ENCODE peak calls at places on chromosomes 16 and 17, in seven cellular contexts. One of them, this sample, is unnamed.

GRCh38 chr16:88962478-88963152 is 14.4 kb downstream of the CBFA2T3 start:
- DNase-seq in DND-41: peak; percentile 82
- DNase-seq in uterus: no peak
- DNase-seq in tibial nerve: no peak
- DNase-seq in mucosa of descending colon: no peak
- DNase-seq in thoracic aorta: no peak
- DNase-seq in A549: no peak
- DNase-seq in this sample: no peak

GRCh38 chr16:80682435-80683070 is 121.8 kb downstream of the CDYL2 start:
- DNase-seq in DND-41: no peak
- DNase-seq in uterus: no peak
- DNase-seq in tibial nerve: no peak
- DNase-seq in mucosa of descending colon: no peak
- DNase-seq in thoracic aorta: no peak
- DNase-seq in A549: no peak
- DNase-seq in this sample: peak; percentile 57

GRCh38 chr17:80961931-80962330 is 29.7 kb upstream of the CHMP6 start:
- DNase-seq in DND-41: no peak
- DNase-seq in uterus: no peak
- DNase-seq in tibial nerve: no peak
- DNase-seq in mucosa of descending colon: no peak
- DNase-seq in thoracic aorta: no peak
- DNase-seq in A549: no peak
- DNase-seq in this sample: no peak

GRCh38 chr16:21619765-21620462 is 20.5 kb downstream of the METTL9 start:
- DNase-seq in DND-41: no peak
- DNase-seq in uterus: no peak
- DNase-seq in tibial nerve: no peak
- DNase-seq in mucosa of descending colon: no peak
- DNase-seq in thoracic aorta: no peak
- DNase-seq in A549: no peak
- DNase-seq in this sample: no peak

GRCh38 chr16:19717319-19717718 is 708 bp downstream of the KNOP1 start:
- DNase-seq in DND-41: peak; percentile 9
- DNase-seq in uterus: no peak
- DNase-seq in tibial nerve: no peak
- DNase-seq in mucosa of descending colon: no peak
- DNase-seq in thoracic aorta: no peak
- DNase-seq in A549: no peak
- DNase-seq in this sample: peak; percentile 13

GRCh38 chr17:40404003-40404402 is 13.7 kb downstream of the TOP2A start:
- DNase-seq in DND-41: no peak
- DNase-seq in uterus: no peak
- DNase-seq in tibial nerve: no peak
- DNase-seq in mucosa of descending colon: no peak
- DNase-seq in thoracic aorta: no peak
- DNase-seq in A549: no peak
- DNase-seq in this sample: no peak

GRCh38 chr17:42409467-42410351 is 13.3 kb downstream of the CAVIN1 start:
- DNase-seq in DND-41: no peak
- DNase-seq in uterus: peak; percentile 89
- DNase-seq in tibial nerve: peak; percentile 76
- DNase-seq in mucosa of descending colon: peak; percentile 25
- DNase-seq in thoracic aorta: peak; percentile 73
- DNase-seq in A549: peak; percentile 89
- DNase-seq in this sample: peak; percentile 95

GRCh38 chr16:53504665-53505064 is 1.7 kb upstream of the AKTIP start:
- DNase-seq in DND-41: no peak
- DNase-seq in uterus: peak; percentile 40
- DNase-seq in tibial nerve: no peak
- DNase-seq in mucosa of descending colon: no peak
- DNase-seq in thoracic aorta: no peak
- DNase-seq in A549: no peak
- DNase-seq in this sample: peak; percentile 83

GRCh38 chr16:23420011-23420410 is 33.0 kb downstream of the COG7 start:
- DNase-seq in DND-41: no peak
- DNase-seq in uterus: no peak
- DNase-seq in tibial nerve: no peak
- DNase-seq in mucosa of descending colon: no peak
- DNase-seq in thoracic aorta: no peak
- DNase-seq in A549: no peak
- DNase-seq in this sample: no peak

GRCh38 chr17:41474863-41475262 is 6.1 kb downstream of the KRT35 start:
- DNase-seq in DND-41: no peak
- DNase-seq in uterus: no peak
- DNase-seq in tibial nerve: no peak
- DNase-seq in mucosa of descending colon: no peak
- DNase-seq in thoracic aorta: no peak
- DNase-seq in A549: no peak
- DNase-seq in this sample: no peak

GRCh38 chr17:39704821-39705551 is 5.1 kb downstream of the ERBB2 start:
- DNase-seq in DND-41: no peak
- DNase-seq in uterus: no peak
- DNase-seq in tibial nerve: no peak
- DNase-seq in mucosa of descending colon: peak; percentile 50
- DNase-seq in thoracic aorta: peak; percentile 30
- DNase-seq in A549: peak; percentile 40
- DNase-seq in this sample: peak; percentile 17

GRCh38 chr17:77143306-77143705 is 2.5 kb downstream of the SEC14L1 start:
- DNase-seq in DND-41: no peak
- DNase-seq in uterus: no peak
- DNase-seq in tibial nerve: no peak
- DNase-seq in mucosa of descending colon: no peak
- DNase-seq in thoracic aorta: no peak
- DNase-seq in A549: no peak
- DNase-seq in this sample: no peak

GRCh38 chr17:10807704-10808128 is 3.8 kb upstream of the TMEM238L start:
- DNase-seq in DND-41: no peak
- DNase-seq in uterus: no peak
- DNase-seq in tibial nerve: no peak
- DNase-seq in mucosa of descending colon: no peak
- DNase-seq in thoracic aorta: no peak
- DNase-seq in A549: peak; percentile 19
- DNase-seq in this sample: no peak

GRCh38 chr17:348692-349425 is 3.7 kb downstream of the RPH3AL start:
- DNase-seq in DND-41: no peak
- DNase-seq in uterus: peak; percentile 55
- DNase-seq in tibial nerve: peak; percentile 70
- DNase-seq in mucosa of descending colon: peak; percentile 75
- DNase-seq in thoracic aorta: no peak
- DNase-seq in A549: peak; percentile 93
- DNase-seq in this sample: peak; percentile 13

GRCh38 chr17:19706791-19707727 is 9.3 kb downstream of the SLC47A2 start:
- DNase-seq in DND-41: no peak
- DNase-seq in uterus: no peak
- DNase-seq in tibial nerve: no peak
- DNase-seq in mucosa of descending colon: no peak
- DNase-seq in thoracic aorta: no peak
- DNase-seq in A549: no peak
- DNase-seq in this sample: no peak

GRCh38 chr17:18230288-18231141 is 5.1 kb downstream of the LLGL1 start:
- DNase-seq in DND-41: no peak
- DNase-seq in uterus: no peak
- DNase-seq in tibial nerve: no peak
- DNase-seq in mucosa of descending colon: no peak
- DNase-seq in thoracic aorta: no peak
- DNase-seq in A549: no peak
- DNase-seq in this sample: no peak

GRCh38 chr16:85752511-85753420 is 1.9 kb upstream of the C16orf74 start:
- DNase-seq in DND-41: no peak
- DNase-seq in uterus: peak; percentile 52
- DNase-seq in tibial nerve: no peak
- DNase-seq in mucosa of descending colon: peak; percentile 58
- DNase-seq in thoracic aorta: no peak
- DNase-seq in A549: no peak
- DNase-seq in this sample: no peak

GRCh38 chr17:17063546-17064122 is 21.4 kb downstream of the MPRIP start:
- DNase-seq in DND-41: no peak
- DNase-seq in uterus: no peak
- DNase-seq in tibial nerve: peak; percentile 64
- DNase-seq in mucosa of descending colon: peak; percentile 47
- DNase-seq in thoracic aorta: no peak
- DNase-seq in A549: peak; percentile 56
- DNase-seq in this sample: no peak

GRCh38 chr16:70688266-70688742 is 2.5 kb upstream of the MTSS2 start:
- DNase-seq in DND-41: no peak
- DNase-seq in uterus: peak; percentile 80
- DNase-seq in tibial nerve: peak; percentile 43
- DNase-seq in mucosa of descending colon: peak; percentile 67
- DNase-seq in thoracic aorta: no peak
- DNase-seq in A549: no peak
- DNase-seq in this sample: peak; percentile 22

GRCh38 chr16:70402916-70403659 is 35.8 kb downstream of the ST3GAL2 start:
- DNase-seq in DND-41: no peak
- DNase-seq in uterus: no peak
- DNase-seq in tibial nerve: no peak
- DNase-seq in mucosa of descending colon: no peak
- DNase-seq in thoracic aorta: no peak
- DNase-seq in A549: no peak
- DNase-seq in this sample: peak; percentile 63

GRCh38 chr16:685967-686366 is 1.8 kb upstream of the JMJD8 start:
- DNase-seq in DND-41: no peak
- DNase-seq in uterus: no peak
- DNase-seq in tibial nerve: no peak
- DNase-seq in mucosa of descending colon: peak; percentile 78
- DNase-seq in thoracic aorta: no peak
- DNase-seq in A549: peak; percentile 81
- DNase-seq in this sample: peak; percentile 54

GRCh38 chr16:30767767-30768465 is 5.8 kb downstream of the RNF40 start:
- DNase-seq in DND-41: no peak
- DNase-seq in uterus: no peak
- DNase-seq in tibial nerve: no peak
- DNase-seq in mucosa of descending colon: peak; percentile 20
- DNase-seq in thoracic aorta: no peak
- DNase-seq in A549: no peak
- DNase-seq in this sample: no peak

GRCh38 chr17:14933676-14934075 is 331.4 kb downstream of the PMP22 start:
- DNase-seq in DND-41: no peak
- DNase-seq in uterus: no peak
- DNase-seq in tibial nerve: no peak
- DNase-seq in mucosa of descending colon: no peak
- DNase-seq in thoracic aorta: no peak
- DNase-seq in A549: no peak
- DNase-seq in this sample: no peak

GRCh38 chr17:5422505-5422904 is 2.5 kb downstream of the RPAIN start:
- DNase-seq in DND-41: no peak
- DNase-seq in uterus: no peak
- DNase-seq in tibial nerve: no peak
- DNase-seq in mucosa of descending colon: no peak
- DNase-seq in thoracic aorta: no peak
- DNase-seq in A549: peak; percentile 58
- DNase-seq in this sample: peak; percentile 81

GRCh38 chr17:34580685-34581445 is 1.5 kb downstream of the TMEM132E start:
- DNase-seq in DND-41: no peak
- DNase-seq in uterus: no peak
- DNase-seq in tibial nerve: no peak
- DNase-seq in mucosa of descending colon: no peak
- DNase-seq in thoracic aorta: no peak
- DNase-seq in A549: no peak
- DNase-seq in this sample: no peak

GRCh38 chr17:78147315-78147998 is 1.3 kb downstream of the C17orf99 start:
- DNase-seq in DND-41: no peak
- DNase-seq in uterus: no peak
- DNase-seq in tibial nerve: no peak
- DNase-seq in mucosa of descending colon: peak; percentile 64
- DNase-seq in thoracic aorta: no peak
- DNase-seq in A549: no peak
- DNase-seq in this sample: no peak
- H3K4me3 ChIP-seq in DND-41: no peak overlapping the region
- H3K4me3 ChIP-seq in uterus: no peak overlapping the region
- H3K4me3 ChIP-seq in tibial nerve: no peak overlapping the region
- H3K4me3 ChIP-seq in mucosa of descending colon: no peak overlapping the region
- H3K4me3 ChIP-seq in thoracic aorta: no peak overlapping the region
- H3K4me3 ChIP-seq in A549: no peak overlapping the region
- H3K4me3 ChIP-seq in this sample: no peak overlapping the region

DNA sequence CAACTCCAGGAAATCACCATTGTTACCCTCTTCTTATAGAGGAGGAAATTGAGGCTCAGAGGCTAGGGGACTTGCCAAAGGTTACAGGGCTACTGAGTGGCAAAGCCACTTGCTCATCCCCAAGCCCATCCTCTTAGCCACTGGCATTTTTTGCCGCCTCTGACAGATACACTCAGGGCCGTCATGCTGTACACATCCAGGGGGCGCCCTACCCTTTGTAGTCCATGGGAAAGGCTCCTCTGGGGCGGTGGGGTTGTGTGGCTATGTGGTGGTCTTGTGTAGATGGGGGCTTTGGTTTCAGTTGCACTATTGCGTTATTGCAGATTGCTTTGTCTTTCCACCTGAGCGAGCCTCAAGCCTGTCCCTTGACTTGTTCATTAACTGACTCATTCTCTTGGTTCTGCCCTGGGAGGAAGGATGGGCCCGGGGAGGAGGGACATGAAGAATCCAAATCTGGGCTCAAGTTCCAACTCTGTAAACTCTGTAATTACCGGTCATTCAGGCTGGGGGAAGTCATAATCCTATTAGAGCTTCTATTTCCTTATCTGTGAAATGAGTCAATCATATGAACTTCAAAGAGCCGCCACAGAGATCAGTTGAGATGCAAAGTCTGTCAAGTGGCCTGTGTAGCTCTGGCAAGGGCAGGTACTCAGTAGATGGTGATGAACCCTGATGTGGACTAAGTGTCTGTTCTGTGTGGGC is 2.8 kb downstream of the NOS2 start:
- DNase-seq in DND-41: no peak
- DNase-seq in uterus: no peak
- DNase-seq in tibial nerve: no peak
- DNase-seq in mucosa of descending colon: no peak
- DNase-seq in thoracic aorta: no peak
- DNase-seq in A549: no peak
- DNase-seq in this sample: no peak
- TF ChIP-seq CTCF in DND-41: peak; percentile 26
- TF ChIP-seq CTCF in uterus: no peak
- TF ChIP-seq CTCF in tibial nerve: no peak
- TF ChIP-seq CTCF in mucosa of descending colon: no peak
- TF ChIP-seq CTCF in thoracic aorta: no peak
- TF ChIP-seq CTCF in A549: no peak
- TF ChIP-seq CTCF in this sample: no peak

GRCh38 chr16:57800213-57801097 is 1.8 kb downstream of the KIFC3 start:
- DNase-seq in DND-41: no peak
- DNase-seq in uterus: no peak
- DNase-seq in tibial nerve: no peak
- DNase-seq in mucosa of descending colon: peak; percentile 15
- DNase-seq in thoracic aorta: no peak
- DNase-seq in A549: no peak
- DNase-seq in this sample: no peak
- H3K4me3 ChIP-seq in DND-41: no peak overlapping the region
- H3K4me3 ChIP-seq in uterus: no peak overlapping the region
- H3K4me3 ChIP-seq in tibial nerve: no peak overlapping the region
- H3K4me3 ChIP-seq in mucosa of descending colon: no peak overlapping the region
- H3K4me3 ChIP-seq in thoracic aorta: peak overlapping the region; percentile 87
- H3K4me3 ChIP-seq in A549: peak overlapping the region; percentile 53
- H3K4me3 ChIP-seq in this sample: no peak overlapping the region

DNA sequence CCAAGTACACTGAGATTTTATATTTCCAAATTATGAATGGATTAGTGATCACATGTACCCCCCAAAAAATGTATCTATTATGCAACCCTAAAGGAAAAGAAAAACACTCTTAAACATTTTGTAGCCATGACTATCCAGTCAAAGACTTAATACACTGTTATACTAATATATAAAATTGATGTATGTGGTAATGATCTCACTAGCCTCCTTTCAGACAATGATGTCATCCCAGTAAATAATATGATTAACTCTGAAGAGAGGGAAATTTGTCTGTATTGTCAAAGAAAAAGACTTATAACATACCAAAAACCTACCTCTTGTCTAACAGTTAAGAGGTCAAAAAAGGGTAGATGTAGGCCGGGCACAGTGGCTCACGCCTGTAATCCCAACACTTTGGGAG is 80.7 kb downstream of the USP32 start:
- DNase-seq in DND-41: no peak
- DNase-seq in uterus: no peak
- DNase-seq in tibial nerve: no peak
- DNase-seq in mucosa of descending colon: no peak
- DNase-seq in thoracic aorta: no peak
- DNase-seq in A549: no peak
- DNase-seq in this sample: peak; percentile 19
- TF ChIP-seq CTCF in DND-41: no peak
- TF ChIP-seq CTCF in uterus: no peak
- TF ChIP-seq CTCF in tibial nerve: no peak
- TF ChIP-seq CTCF in mucosa of descending colon: no peak
- TF ChIP-seq CTCF in thoracic aorta: no peak
- TF ChIP-seq CTCF in A549: no peak
- TF ChIP-seq CTCF in this sample: no peak

This sample was measured in fibroblast of mammary gland.